ENCODE peak calls at places on chromosomes 5 and 9, in eight cellular contexts. Z is PC-9, Y is iPS DF 6.9, P is fibroblast of the aortic adventitia, V is Panc1, J is foreskin fibroblast, X is spleen, H is stomach. K is an unnamed sample.

GRCh38 chr5:143509758-143510221 is 106.3 kb upstream of the NR3C1 start:
- DNase-seq in Z (no peak), Y (no peak), P (no peak), V (no peak), J (no peak), X (no peak), H (no peak), K (no peak)

GRCh38 chr9:23858234-23858633 is 32.2 kb upstream of the ELAVL2 start:
- DNase-seq in Z (no peak), Y (no peak), P (no peak), V (no peak), J (no peak), X (no peak), H (no peak), K (no peak)

GRCh38 chr5:55582256-55582655 is 47.5 kb upstream of the PLPP1 start:
- DNase-seq in Z (no peak), Y (no peak), P (no peak), V (no peak), J (no peak), X (no peak), H (no peak), K (no peak)

GRCh38 chr9:104836235-104836634 is 72.3 kb downstream of the NIPSNAP3B start:
- DNase-seq in Z (no peak), Y (no peak), P (no peak), V (no peak), J (peak), X (no peak), H (no peak), K (no peak)

GRCh38 chr5:79236970-79237734 is 1.2 kb downstream of the JMY start:
- DNase-seq in Z (peak), Y (no peak), P (peak), V (no peak), J (no peak), X (peak), H (peak), K (peak)

GRCh38 chr5:108059334-108059733 is 322.6 kb downstream of the FBXL17 start:
- DNase-seq in Z (no peak), Y (no peak), P (no peak), V (no peak), J (no peak), X (no peak), H (no peak), K (no peak)

GRCh38 chr5:177361418-177362101 is 3.8 kb downstream of the RGS14 start:
- DNase-seq in Z (no peak), Y (no peak), P (no peak), V (no peak), J (no peak), X (peak), H (no peak), K (no peak)

GRCh38 chr9:106075991-106076390 is 381.6 kb downstream of the TMEM38B start:
- DNase-seq in Z (no peak), Y (no peak), P (no peak), V (no peak), J (peak), X (no peak), H (no peak), K (no peak)

GRCh38 chr9:123710299-123710698 is 219.6 kb downstream of the DENND1A start:
- DNase-seq in Z (no peak), Y (no peak), P (peak), V (no peak), J (peak), X (no peak), H (no peak), K (no peak)

GRCh38 chr5:171397599-171397998 is 9.9 kb downstream of the NPM1 start:
- DNase-seq in Z (no peak), Y (no peak), P (peak), V (no peak), J (no peak), X (no peak), H (no peak), K (no peak)

GRCh38 chr9:131693163-131693562 is 46.7 kb downstream of the RAPGEF1 start:
- DNase-seq in Z (no peak), Y (no peak), P (no peak), V (no peak), J (no peak), X (no peak), H (no peak), K (no peak)

GRCh38 chr9:131690950-131691573 is 48.8 kb downstream of the RAPGEF1 start:
- DNase-seq in Z (no peak), Y (no peak), P (no peak), V (no peak), J (no peak), X (no peak), H (no peak), K (no peak)

GRCh38 chr9:131690462-131690861 is 49.4 kb downstream of the RAPGEF1 start:
- DNase-seq in Z (no peak), Y (no peak), P (no peak), V (no peak), J (no peak), X (no peak), H (no peak), K (no peak)

GRCh38 chr9:131692612-131692976 is 47.3 kb downstream of the RAPGEF1 start:
- DNase-seq in Z (no peak), Y (no peak), P (no peak), V (no peak), J (no peak), X (no peak), H (no peak), K (no peak)

GRCh38 chr9:131691969-131692611 is 47.8 kb downstream of the RAPGEF1 start:
- DNase-seq in Z (no peak), Y (no peak), P (no peak), V (no peak), J (no peak), X (no peak), H (no peak), K (no peak)
- H3K4me3 ChIP-seq in Z (no peak), Y (no peak), P (no peak), V (no peak), J (no peak), X (no peak), H (no peak), K (no peak)

GRCh38 chr5:140926211-140926902 is at the start of gene PCDHAC1:
- DNase-seq in Z (peak), Y (peak), P (peak), V (no peak), J (peak), X (peak), H (peak), K (peak)

GRCh38 chr5:140925806-140926205 is 293 bp upstream of the PCDHAC1 start:
- DNase-seq in Z (no peak), Y (peak), P (no peak), V (no peak), J (no peak), X (no peak), H (no peak), K (no peak)

GRCh38 chr5:140926903-140927573 is 939 bp downstream of the PCDHAC1 start:
- DNase-seq in Z (no peak), Y (peak), P (peak), V (no peak), J (no peak), X (no peak), H (no peak), K (no peak)
- H3K4me3 ChIP-seq in Z (peak), Y (peak), P (peak), V (no peak), J (peak), X (peak), H (peak), K (peak)

GRCh38 chr9:107249665-107250285 is 33.3 kb upstream of the RAD23B start:
- DNase-seq in Z (no peak), Y (no peak), P (peak), V (no peak), J (peak), X (no peak), H (no peak), K (no peak)

GRCh38 chr9:107249131-107249533 is 33.9 kb upstream of the RAD23B start:
- DNase-seq in Z (peak), Y (no peak), P (no peak), V (no peak), J (no peak), X (no peak), H (no peak), K (no peak)

GRCh38 chr9:107246259-107247254 is 36.5 kb upstream of the RAD23B start:
- DNase-seq in Z (no peak), Y (peak), P (no peak), V (no peak), J (no peak), X (no peak), H (no peak), K (no peak)

GRCh38 chr9:107248714-107249113 is 34.4 kb upstream of the RAD23B start:
- DNase-seq in Z (no peak), Y (no peak), P (no peak), V (no peak), J (no peak), X (no peak), H (no peak), K (no peak)

GRCh38 chr9:107251756-107252322 is 31.2 kb upstream of the RAD23B start:
- DNase-seq in Z (no peak), Y (no peak), P (peak), V (no peak), J (peak), X (no peak), H (peak), K (no peak)
- H3K4me3 ChIP-seq in Z (no peak), Y (no peak), P (no peak), V (no peak), J (no peak), X (no peak), H (no peak), K (no peak)

DNA sequence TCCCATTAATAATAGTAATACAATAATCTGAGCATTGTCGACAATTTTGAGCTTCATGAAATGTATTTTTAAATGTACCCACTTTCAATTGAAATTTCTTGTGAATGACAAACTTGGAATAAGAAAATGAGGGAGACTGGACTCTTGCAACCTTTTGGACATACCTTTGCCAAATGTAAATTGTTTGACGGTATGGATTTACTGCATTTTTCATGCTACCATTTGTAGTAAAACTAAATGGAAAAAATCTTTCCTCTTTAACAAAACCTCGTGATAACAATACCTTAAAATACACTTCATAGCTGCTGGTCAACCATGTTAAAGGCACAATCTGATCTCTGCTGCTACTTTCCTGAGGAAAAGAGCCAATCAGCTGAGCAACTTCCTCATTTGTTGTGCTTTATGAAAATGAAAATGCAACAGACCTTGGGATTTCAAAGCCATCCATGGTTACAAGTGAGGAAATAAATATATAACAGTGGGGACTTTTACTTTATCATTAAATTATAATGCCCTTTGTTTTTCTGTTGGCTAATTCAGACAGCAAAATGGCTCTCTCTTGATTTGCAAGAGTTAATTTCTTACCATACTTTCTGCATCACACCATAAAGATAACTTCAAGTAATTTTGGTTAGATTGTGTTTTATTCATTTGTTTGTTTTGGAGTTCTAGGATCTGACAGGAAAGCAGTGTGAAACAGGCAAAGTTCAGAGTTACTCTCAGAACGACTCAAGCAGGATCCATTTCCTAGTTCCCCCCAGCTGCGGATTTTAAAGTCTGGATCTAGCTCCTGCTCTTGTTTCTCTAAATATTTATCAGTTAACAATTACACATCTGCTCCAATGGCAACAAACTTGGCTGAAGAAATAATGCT is 1.1 kb downstream of the ALDH1A1 start:
- DNase-seq in Z (no peak), Y (no peak), P (no peak), V (no peak), J (no peak), X (no peak), H (no peak), K (no peak)
- H3K4me3 ChIP-seq in Z (no peak), Y (no peak), P (no peak), V (no peak), J (peak), X (peak), H (peak), K (peak)

DNA sequence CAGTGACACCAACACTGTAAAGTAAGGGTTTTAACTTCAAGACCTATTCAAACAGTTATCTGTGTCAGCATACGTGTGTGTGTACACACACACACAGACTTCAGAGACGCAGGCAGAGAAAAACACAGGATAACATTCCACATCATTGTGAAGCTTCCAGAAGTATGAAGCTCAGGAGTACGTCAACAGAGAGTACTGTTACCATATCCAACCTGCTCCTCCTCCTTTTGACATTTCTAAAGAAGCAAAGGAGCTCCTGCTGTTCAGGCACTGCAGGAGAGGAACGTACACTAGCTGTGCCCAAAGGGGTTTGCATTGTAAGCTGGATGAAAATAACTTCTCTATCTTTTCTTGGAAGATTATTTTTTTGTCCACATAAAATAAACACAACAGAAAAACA is 180.7 kb downstream of the MEF2C start:
- DNase-seq in Z (no peak), Y (no peak), P (no peak), V (no peak), J (no peak), X (no peak), H (no peak), K (no peak)
- H3K4me3 ChIP-seq in Z (no peak), Y (no peak), P (no peak), V (no peak), J (no peak), X (no peak), H (no peak), K (no peak)

GRCh38 chr5:173328896-173329369 is 719 bp upstream of the STC2 start:
- DNase-seq in Z (peak), Y (no peak), P (peak), V (no peak), J (peak), X (no peak), H (no peak), K (peak)
- H3K4me3 ChIP-seq in Z (peak), Y (peak), P (peak), V (peak), J (peak), X (peak), H (peak), K (peak)

DNA sequence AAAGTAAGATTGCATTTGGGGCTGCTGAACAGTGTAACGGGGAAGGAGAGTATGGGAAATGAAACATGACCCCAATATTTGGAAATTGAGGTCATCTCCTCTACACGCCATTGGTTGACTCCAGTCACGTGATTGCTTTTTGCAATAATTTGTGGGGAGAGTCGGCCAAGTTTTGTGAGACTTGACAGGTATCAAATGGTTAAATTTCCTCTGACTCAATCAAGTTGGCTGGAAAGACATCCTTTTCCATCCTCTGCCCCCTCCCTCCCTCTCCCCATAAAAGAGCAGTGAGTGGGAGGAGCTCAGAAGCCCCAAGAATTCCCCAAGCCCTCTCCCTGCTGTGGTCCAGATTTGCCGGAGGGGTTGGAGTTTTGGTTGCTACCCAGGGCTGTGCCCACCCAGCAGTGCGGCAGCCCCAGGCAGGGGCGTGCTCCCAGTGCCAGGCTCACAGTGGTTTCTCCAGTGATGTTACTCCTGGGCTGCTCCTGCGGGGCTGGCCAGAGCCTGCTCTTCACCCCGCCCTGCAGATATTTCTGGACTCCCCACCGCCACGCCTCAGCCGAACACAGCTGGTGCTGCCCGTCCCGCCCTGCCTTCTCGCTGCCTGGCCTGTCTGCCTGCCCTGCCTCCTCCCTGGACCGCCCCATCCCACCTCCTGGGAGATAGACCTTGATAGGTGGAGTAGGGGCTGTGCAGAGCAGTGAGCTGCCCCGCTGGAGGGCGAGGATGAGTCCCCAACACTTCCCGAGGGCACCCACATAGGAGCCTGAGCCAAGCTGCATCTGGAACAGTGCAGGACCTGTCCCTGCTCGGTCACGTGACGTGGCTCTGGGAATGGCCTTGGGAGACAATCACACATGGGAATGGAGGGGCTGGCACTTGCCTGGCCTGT is 3.4 kb downstream of the COL5A1 start:
- DNase-seq in Z (no peak), Y (no peak), P (peak), V (no peak), J (peak), X (no peak), H (peak), K (no peak)
- H3K4me3 ChIP-seq in Z (no peak), Y (no peak), P (peak), V (no peak), J (peak), X (no peak), H (peak), K (no peak)

GRCh38 chr5:133051117-133051546 is 681 bp upstream of the HSPA4 start:
- DNase-seq in Z (no peak), Y (no peak), P (no peak), V (no peak), J (no peak), X (no peak), H (no peak), K (no peak)
- H3K4me3 ChIP-seq in Z (peak), Y (peak), P (peak), V (peak), J (peak), X (peak), H (peak), K (peak)

K was measured in right lobe of liver.